ENCODE peak calls at places on chromosome 21, in four cellular contexts. One of them, this sample, is unnamed.

GRCh38 chr21:34938079-34938764 is 110.9 kb downstream of the RUNX1 start:
- DNase-seq in upper lobe of right lung: no peak
- DNase-seq in cardiac fibroblast: peak; percentile 12
- DNase-seq in astrocyte of the cerebellum: no peak
- DNase-seq in this sample: no peak

GRCh38 chr21:33954395-33954794 is 38.8 kb upstream of the ATP5PO start:
- DNase-seq in astrocyte of the cerebellum: no peak
- DNase-seq in upper lobe of right lung: no peak
- DNase-seq in cardiac fibroblast: no peak
- DNase-seq in this sample: no peak

GRCh38 chr21:36097427-36098230 is 27.8 kb downstream of the CBR1 start:
- DNase-seq in astrocyte of the cerebellum: peak; percentile 23
- DNase-seq in upper lobe of right lung: no peak
- DNase-seq in cardiac fibroblast: no peak
- DNase-seq in this sample: peak; percentile 82

GRCh38 chr21:34743831-34744230 is 75.0 kb downstream of the CLIC6 start:
- DNase-seq in upper lobe of right lung: no peak
- DNase-seq in cardiac fibroblast: peak; percentile 56
- DNase-seq in astrocyte of the cerebellum: peak; percentile 34
- DNase-seq in this sample: no peak

GRCh38 chr21:33844104-33844889 is 71.3 kb downstream of the ATP5PO start:
- DNase-seq in cardiac fibroblast: peak; percentile 56
- DNase-seq in astrocyte of the cerebellum: no peak
- DNase-seq in upper lobe of right lung: no peak
- DNase-seq in this sample: no peak

GRCh38 chr21:27818847-27819246 is 852.0 kb upstream of the ADAMTS5 start:
- DNase-seq in upper lobe of right lung: no peak
- DNase-seq in cardiac fibroblast: peak; percentile 41
- DNase-seq in astrocyte of the cerebellum: no peak
- DNase-seq in this sample: peak; percentile 75

GRCh38 chr21:29499734-29500343 is 201.1 kb downstream of the BACH1 start:
- DNase-seq in upper lobe of right lung: no peak
- DNase-seq in astrocyte of the cerebellum: no peak
- DNase-seq in cardiac fibroblast: peak; percentile 29
- DNase-seq in this sample: no peak

GRCh38 chr21:25867041-25867440 is 132.3 kb downstream of the GABPA start:
- DNase-seq in cardiac fibroblast: no peak
- DNase-seq in upper lobe of right lung: no peak
- DNase-seq in astrocyte of the cerebellum: no peak
- DNase-seq in this sample: no peak

GRCh38 chr21:27393726-27394125 is 426.8 kb upstream of the ADAMTS5 start:
- DNase-seq in cardiac fibroblast: no peak
- DNase-seq in astrocyte of the cerebellum: no peak
- DNase-seq in upper lobe of right lung: no peak
- DNase-seq in this sample: no peak

GRCh38 chr21:27734146-27734545 is 767.3 kb upstream of the ADAMTS5 start:
- DNase-seq in upper lobe of right lung: no peak
- DNase-seq in cardiac fibroblast: peak; percentile 81
- DNase-seq in astrocyte of the cerebellum: peak; percentile 88
- DNase-seq in this sample: no peak

GRCh38 chr21:16071761-16072160 is 342.0 kb downstream of the USP25 start:
- DNase-seq in cardiac fibroblast: no peak
- DNase-seq in astrocyte of the cerebellum: no peak
- DNase-seq in upper lobe of right lung: no peak
- DNase-seq in this sample: no peak
- H3K4me3 ChIP-seq in cardiac fibroblast: no peak overlapping the region
- H3K4me3 ChIP-seq in astrocyte of the cerebellum: peak overlapping the region; percentile 48
- H3K4me3 ChIP-seq in upper lobe of right lung: no peak overlapping the region
- H3K4me3 ChIP-seq in this sample: no peak overlapping the region

DNA sequence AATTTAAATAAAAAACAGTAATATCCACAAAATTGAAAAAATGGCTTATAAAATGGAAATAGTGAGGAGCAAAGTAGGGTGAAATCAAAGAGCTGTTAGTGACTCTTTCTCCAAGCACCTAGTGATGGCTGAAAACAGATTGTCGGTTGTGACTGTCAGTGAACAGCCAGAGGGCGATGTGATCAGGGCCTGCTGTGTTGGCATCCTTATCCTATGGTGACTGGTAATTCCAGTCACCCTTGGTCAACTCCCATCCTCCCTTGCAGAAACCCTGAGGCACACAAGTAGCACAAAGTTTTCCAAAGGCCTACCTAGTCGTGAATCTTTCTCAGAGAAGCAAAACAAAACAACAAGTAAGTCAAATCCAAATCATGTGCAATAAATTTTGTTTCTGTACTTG is 599.8 kb upstream of the CXADR start:
- DNase-seq in cardiac fibroblast: no peak
- DNase-seq in astrocyte of the cerebellum: no peak
- DNase-seq in upper lobe of right lung: no peak
- DNase-seq in this sample: no peak
- TF ChIP-seq CTCF in cardiac fibroblast: no peak
- TF ChIP-seq CTCF in astrocyte of the cerebellum: no peak
- TF ChIP-seq CTCF in upper lobe of right lung: no peak
- TF ChIP-seq CTCF in this sample: peak; percentile 27

GRCh38 chr21:18917602-18918001 is 514.0 kb upstream of the TMPRSS15 start:
- DNase-seq in upper lobe of right lung: no peak
- DNase-seq in cardiac fibroblast: no peak
- DNase-seq in astrocyte of the cerebellum: no peak
- DNase-seq in this sample: no peak
- H3K4me3 ChIP-seq in upper lobe of right lung: no peak overlapping the region
- H3K4me3 ChIP-seq in cardiac fibroblast: no peak overlapping the region
- H3K4me3 ChIP-seq in astrocyte of the cerebellum: no peak overlapping the region
- H3K4me3 ChIP-seq in this sample: no peak overlapping the region

GRCh38 chr21:45444385-45444784 is 39.4 kb downstream of the COL18A1 start:
- DNase-seq in astrocyte of the cerebellum: no peak
- DNase-seq in cardiac fibroblast: no peak
- DNase-seq in upper lobe of right lung: no peak
- DNase-seq in this sample: no peak

GRCh38 chr21:45442276-45442675 is 37.3 kb downstream of the COL18A1 start:
- DNase-seq in upper lobe of right lung: no peak
- DNase-seq in cardiac fibroblast: no peak
- DNase-seq in astrocyte of the cerebellum: no peak
- DNase-seq in this sample: no peak

GRCh38 chr21:45445369-45445768 is 40.4 kb downstream of the COL18A1 start:
- DNase-seq in astrocyte of the cerebellum: no peak
- DNase-seq in upper lobe of right lung: no peak
- DNase-seq in cardiac fibroblast: no peak
- DNase-seq in this sample: no peak

GRCh38 chr21:45441431-45442255 is 36.7 kb downstream of the COL18A1 start:
- DNase-seq in upper lobe of right lung: no peak
- DNase-seq in astrocyte of the cerebellum: no peak
- DNase-seq in cardiac fibroblast: no peak
- DNase-seq in this sample: no peak

GRCh38 chr21:45443595-45444181 is 38.7 kb downstream of the COL18A1 start:
- DNase-seq in cardiac fibroblast: no peak
- DNase-seq in upper lobe of right lung: no peak
- DNase-seq in astrocyte of the cerebellum: no peak
- DNase-seq in this sample: no peak
- TF ChIP-seq CTCF in cardiac fibroblast: peak; percentile 4
- TF ChIP-seq CTCF in upper lobe of right lung: no peak
- TF ChIP-seq CTCF in astrocyte of the cerebellum: no peak
- TF ChIP-seq CTCF in this sample: peak; percentile 7

DNA sequence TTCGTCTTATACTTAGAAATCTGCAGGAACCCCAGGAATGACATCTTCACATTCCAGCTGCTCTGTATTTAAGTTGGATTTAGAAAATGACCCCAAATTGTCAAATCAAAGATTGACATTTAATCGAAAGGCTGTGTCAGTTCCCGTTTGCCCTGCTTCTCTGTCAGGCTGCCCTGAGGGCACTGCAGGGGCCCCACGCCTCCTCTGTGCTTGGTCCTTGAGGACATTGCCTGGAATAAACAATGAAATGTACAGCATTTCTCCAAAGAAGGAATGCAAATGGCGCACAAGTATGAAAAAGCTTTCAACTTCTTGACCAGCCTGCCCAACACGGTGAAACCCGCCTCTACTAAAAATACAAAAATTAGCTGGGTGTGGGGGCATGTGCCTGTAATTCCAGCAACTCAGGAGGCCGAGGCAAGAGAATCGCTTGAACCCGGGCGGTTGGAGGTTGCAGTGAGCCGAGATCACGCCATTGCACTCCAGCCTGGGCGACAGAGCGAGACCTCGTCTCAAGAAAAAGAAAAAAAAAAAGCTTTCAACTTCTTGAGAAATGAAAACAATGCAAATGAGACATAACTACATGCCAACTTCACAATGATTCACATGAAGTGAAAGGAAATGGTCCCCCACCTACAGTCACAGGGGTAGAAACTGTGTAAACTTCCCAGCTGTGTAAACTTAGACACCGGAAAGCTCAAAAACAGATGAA is 3.0 kb downstream of the TMPRSS3 start:
- DNase-seq in upper lobe of right lung: peak; percentile 27
- DNase-seq in cardiac fibroblast: no peak
- DNase-seq in astrocyte of the cerebellum: no peak
- DNase-seq in this sample: no peak
- H3K4me3 ChIP-seq in upper lobe of right lung: no peak overlapping the region
- H3K4me3 ChIP-seq in cardiac fibroblast: no peak overlapping the region
- H3K4me3 ChIP-seq in astrocyte of the cerebellum: no peak overlapping the region
- H3K4me3 ChIP-seq in this sample: no peak overlapping the region

GRCh38 chr21:39388811-39389155 is 39.9 kb upstream of the HMGN1 start:
- DNase-seq in upper lobe of right lung: no peak
- DNase-seq in astrocyte of the cerebellum: no peak
- DNase-seq in cardiac fibroblast: no peak
- DNase-seq in this sample: no peak
- TF ChIP-seq CTCF in upper lobe of right lung: no peak
- TF ChIP-seq CTCF in astrocyte of the cerebellum: no peak
- TF ChIP-seq CTCF in cardiac fibroblast: no peak
- TF ChIP-seq CTCF in this sample: no peak